ENCODE peak calls at places on chromosome 5, in seven cellular contexts. Y, Q, A, T, X, J and K are unnamed samples.
A peak's percentile ranks its signal among the peaks of the same experiment; 100 is the strongest.

GRCh38 chr5:9852686-9853085 is 222.5 kb upstream of the TAS2R1 start:
- DNase-seq in Y (no peak), Q (no peak), J (peak; percentile 25), T (peak; percentile 34), A (peak; percentile 61), X (no peak), K (peak; percentile 40)

GRCh38 chr5:176415240-176416122 is 858 bp downstream of the CLTB start:
- DNase-seq in X (no peak), A (peak; percentile 45), J (peak; percentile 54), Y (no peak), Q (no peak), T (peak; percentile 75), K (no peak)

GRCh38 chr5:97297063-97297715 is 114.1 kb upstream of the RIOK2 start:
- DNase-seq in T (peak; percentile 37), J (peak; percentile 40), Q (no peak), A (peak; percentile 25), Y (peak; percentile 60), X (no peak), K (peak; percentile 16)

GRCh38 chr5:159504106-159504856 is 174.0 kb upstream of the IL12B start:
- DNase-seq in Y (no peak), A (peak; percentile 28), T (peak; percentile 39), Q (no peak), J (peak; percentile 75), X (no peak), K (peak; percentile 82)

GRCh38 chr5:457195-457961 is 14.4 kb downstream of the EXOC3 start:
- DNase-seq in T (no peak), A (no peak), X (no peak), J (no peak), Y (no peak), Q (no peak), K (no peak)

GRCh38 chr5:96463106-96463505 is 30.1 kb upstream of the PCSK1 start:
- DNase-seq in A (peak; percentile 49), Q (no peak), X (no peak), J (peak; percentile 45), T (no peak), Y (no peak), K (peak; percentile 26)

GRCh38 chr5:32961066-32961429 is 249.9 kb downstream of the NPR3 start:
- DNase-seq in Y (no peak), T (peak; percentile 93), X (no peak), A (no peak), J (peak; percentile 25), Q (no peak), K (peak; percentile 75)

GRCh38 chr5:33817301-33817700 is 74.5 kb downstream of the ADAMTS12 start:
- DNase-seq in A (no peak), J (no peak), Q (no peak), T (no peak), Y (no peak), X (no peak), K (no peak)

GRCh38 chr5:115526604-115527003 is 18.0 kb downstream of the FEM1C start:
- DNase-seq in J (no peak), Y (no peak), T (no peak), Q (no peak), X (no peak), A (no peak), K (no peak)

GRCh38 chr5:135400866-135401265 is 1.8 kb upstream of the MACROH2A1 start:
- DNase-seq in Y (no peak), T (no peak), Q (no peak), A (no peak), J (no peak), X (no peak), K (no peak)

GRCh38 chr5:116242363-116242762 is 157.5 kb downstream of the COMMD10 start:
- DNase-seq in T (no peak), A (peak; percentile 66), J (peak; percentile 12), Q (no peak), X (no peak), Y (no peak), K (peak; percentile 74)

GRCh38 chr5:6296524-6296923 is 81.8 kb downstream of the MED10 start:
- DNase-seq in T (no peak), A (no peak), Y (no peak), Q (no peak), J (peak; percentile 27), X (no peak), K (no peak)

GRCh38 chr5:68710514-68710913 is 383.3 kb upstream of the SLC30A5 start:
- DNase-seq in T (no peak), X (no peak), J (no peak), Y (no peak), Q (no peak), A (no peak), K (no peak)

GRCh38 chr5:160799160-160799559 is 52.9 kb downstream of the ATP10B start:
- DNase-seq in Q (no peak), X (no peak), A (no peak), T (no peak), J (no peak), Y (no peak), K (no peak)

GRCh38 chr5:181138258-181138657 is 7.3 kb upstream of the OR2V1 start:
- DNase-seq in A (no peak), Y (no peak), J (no peak), T (no peak), X (no peak), Q (no peak), K (no peak)

GRCh38 chr5:173878224-173878967 is 9.8 kb upstream of the CPEB4 start:
- DNase-seq in Q (no peak), A (no peak), T (no peak), Y (no peak), X (peak; percentile 83), J (no peak), K (no peak)

GRCh38 chr5:90134892-90135291 is 274.7 kb downstream of the CETN3 start:
- DNase-seq in X (peak; percentile 16), Q (peak; percentile 36), Y (no peak), A (peak; percentile 42), T (peak; percentile 70), J (peak; percentile 66), K (peak; percentile 87)

GRCh38 chr5:1268666-1269065 is 26.2 kb downstream of the TERT start:
- DNase-seq in Y (no peak), T (no peak), Q (no peak), J (no peak), A (no peak), X (no peak), K (no peak)

GRCh38 chr5:76403963-76404693 is 1.0 kb downstream of the IQGAP2 start:
- DNase-seq in J (no peak), Y (no peak), A (no peak), X (peak; percentile 60), T (no peak), Q (no peak), K (peak; percentile 12)

GRCh38 chr5:79193643-79194042 is 42.3 kb upstream of the JMY start:
- DNase-seq in T (peak; percentile 76), A (peak; percentile 16), Q (no peak), Y (no peak), J (peak; percentile 41), X (no peak), K (no peak)

GRCh38 chr5:170719551-170719950 is 64.0 kb upstream of the GABRP start:
- DNase-seq in X (no peak), Y (no peak), Q (no peak), T (no peak), J (no peak), A (no peak), K (no peak)

GRCh38 chr5:170721681-170722080 is 61.8 kb upstream of the GABRP start:
- DNase-seq in T (no peak), J (no peak), Q (no peak), A (no peak), Y (no peak), X (no peak), K (no peak)

GRCh38 chr5:170720179-170720578 is 63.3 kb upstream of the GABRP start:
- DNase-seq in J (no peak), A (no peak), T (no peak), X (no peak), Y (no peak), Q (no peak), K (no peak)

GRCh38 chr5:170722316-170722715 is 61.2 kb upstream of the GABRP start:
- DNase-seq in T (no peak), X (no peak), Q (no peak), Y (no peak), J (no peak), A (no peak), K (no peak)

DNA sequence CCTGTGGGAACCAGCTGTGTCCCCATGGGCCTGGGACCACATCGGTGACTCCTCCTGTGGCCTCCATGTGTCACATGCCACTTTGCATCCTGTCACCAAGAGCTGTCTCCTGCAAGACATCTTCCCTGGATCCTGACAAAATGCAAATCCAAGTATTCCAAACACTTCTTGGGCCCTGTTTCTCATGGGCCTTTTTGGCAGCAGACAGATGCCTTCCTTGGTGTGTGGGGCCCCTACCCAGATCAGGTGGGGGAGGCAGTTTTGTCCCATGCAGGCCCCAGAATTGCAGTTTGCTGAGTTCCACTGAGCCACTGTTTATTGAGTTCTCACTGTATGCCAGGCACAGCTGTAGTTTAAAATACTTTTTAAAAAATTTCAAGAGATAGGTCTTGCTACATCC is 62.5 kb upstream of the GABRP start:
- DNase-seq in A (no peak), Q (no peak), J (no peak), X (no peak), T (no peak), Y (no peak), K (no peak)
- H3K4me3 ChIP-seq in A (no peak overlapping the region), Q (no peak overlapping the region), J (no peak overlapping the region), X (no peak overlapping the region), T (no peak overlapping the region), Y (no peak overlapping the region), K (no peak overlapping the region)

GRCh38 chr5:179679014-179679674 is 1.7 kb downstream of the CBY3 start:
- DNase-seq in X (peak; percentile 83), Q (no peak), A (peak; percentile 64), J (peak; percentile 68), T (peak; percentile 69), Y (no peak), K (peak; percentile 83)
- TF ChIP-seq CTCF in X (no peak), Q (peak; percentile 36), A (peak; percentile 9), J (peak; percentile 23), T (peak; percentile 45), Y (no peak), K (peak; percentile 61)

DNA sequence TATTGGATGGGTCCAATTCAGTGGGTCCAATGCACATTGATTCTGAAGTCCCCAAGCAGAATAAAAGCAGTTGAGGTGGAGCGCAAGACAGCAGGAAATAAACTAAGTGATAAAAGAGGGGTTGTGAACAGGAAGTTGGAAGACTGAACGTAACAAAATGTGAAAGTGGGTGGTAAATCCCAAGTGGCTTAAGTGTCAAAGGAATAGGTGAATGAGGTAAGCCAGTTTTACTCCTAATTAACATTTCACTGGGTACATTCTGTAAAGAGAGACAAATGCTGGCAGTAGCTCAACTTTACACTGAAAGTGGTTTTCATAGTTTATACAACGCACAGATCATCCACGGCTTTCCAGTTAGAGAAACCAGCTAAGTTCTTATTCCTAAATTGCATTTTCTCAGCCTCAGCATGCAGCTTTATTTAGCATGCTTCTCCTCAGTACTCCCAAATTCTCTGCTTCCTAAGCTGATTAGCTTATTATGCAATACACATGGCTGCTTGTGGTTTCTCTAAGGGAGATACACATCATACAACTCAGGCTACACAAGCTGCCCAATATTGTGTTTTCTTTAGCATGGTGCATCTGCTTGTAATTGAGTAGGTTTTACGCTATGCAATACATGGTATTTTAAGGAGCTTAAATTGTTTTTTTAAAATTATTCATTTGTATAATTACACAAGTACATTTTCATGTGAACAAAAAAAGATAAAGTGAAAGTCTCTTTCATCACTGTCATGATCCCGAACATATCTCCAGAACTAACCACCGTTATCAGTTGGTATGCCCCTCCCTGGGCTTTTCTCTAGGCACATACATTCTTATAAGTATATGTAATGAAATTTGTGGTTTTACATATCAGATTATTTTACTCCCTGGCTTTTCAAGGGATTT is 34.2 kb upstream of the HSD17B4 start:
- DNase-seq in J (peak; percentile 69), A (peak; percentile 73), Y (no peak), Q (no peak), X (no peak), T (peak; percentile 48), K (peak; percentile 83)
- H3K4me3 ChIP-seq in J (no peak overlapping the region), A (no peak overlapping the region), Y (no peak overlapping the region), Q (no peak overlapping the region), X (no peak overlapping the region), T (no peak overlapping the region), K (no peak overlapping the region)

GRCh38 chr5:145681686-145682085 is 153.5 kb downstream of the PRELID2 start:
- DNase-seq in Y (peak; percentile 75), Q (peak; percentile 20), X (peak; percentile 12), T (peak; percentile 83), J (peak; percentile 78), A (peak; percentile 82), K (peak; percentile 89)
- TF ChIP-seq CTCF in Y (peak; percentile 81), Q (peak; percentile 85), X (no peak), T (peak; percentile 95), J (peak; percentile 91), A (peak; percentile 90), K (peak; percentile 94)